ENCODE peak calls at places on chromosomes 2 and 18, in five cellular contexts. L is cardiac muscle cell, W is heart right ventricle, A is A549, D is suprapubic skin. B is an unnamed sample. For H3K4me1, the result is how much of the 10 kb centered on the place peaks cover.

GRCh38 chr2:186126181-186126580 is 359.9 kb upstream of the ZC3H15 start:
- DNase-seq in W (no peak), D (no peak), L (no peak), A (no peak), B (no peak)

GRCh38 chr2:60552096-60552850 is 1.2 kb downstream of the BCL11A start:
- DNase-seq in W (no peak), A (no peak), D (no peak), L (peak), B (peak)

GRCh38 chr2:134352844-134353243 is 99.0 kb downstream of the MGAT5 start:
- DNase-seq in D (no peak), A (no peak), W (no peak), L (no peak), B (no peak)

GRCh38 chr2:47339745-47340541 is 63.0 kb upstream of the MSH2 start:
- DNase-seq in D (no peak), W (no peak), A (no peak), L (peak), B (peak)

GRCh38 chr2:101697124-101697793 is at the start of gene MAP4K4:
- DNase-seq in W (peak), A (peak), D (peak), L (peak), B (peak)

GRCh38 chr2:202322435-202322834 is 53.7 kb upstream of the BMPR2 start:
- DNase-seq in D (no peak), A (no peak), L (no peak), W (no peak), B (no peak)

GRCh38 chr2:74440005-74440377 is 1.7 kb downstream of the RTKN start:
- DNase-seq in A (no peak), W (peak), D (no peak), L (peak), B (no peak)

GRCh38 chr2:171227066-171227782 is 66.5 kb upstream of the TLK1 start:
- DNase-seq in A (no peak), D (no peak), L (no peak), W (no peak), B (peak)

GRCh38 chr2:71681626-71682025 is 228.3 kb downstream of the DYSF start:
- DNase-seq in L (no peak), D (no peak), A (no peak), W (no peak), B (no peak)

GRCh38 chr2:96325038-96325883 is at the start of gene ITPRIPL1:
- DNase-seq in L (no peak), A (no peak), W (no peak), D (peak), B (no peak)

GRCh38 chr18:64330161-64330560 is 181.3 kb upstream of the LINC00305 start:
- DNase-seq in L (peak), D (no peak), A (no peak), W (no peak), B (no peak)

GRCh38 chr18:27824275-27824674 is 352.7 kb downstream of the CDH2 start:
- DNase-seq in D (no peak), L (no peak), W (no peak), A (no peak), B (no peak)

GRCh38 chr2:182950546-182950945 is 84.1 kb upstream of the FRZB start:
- DNase-seq in A (no peak), D (no peak), W (no peak), L (no peak), B (no peak)

GRCh38 chr2:151733781-151734672 is at the start of gene NEB:
- DNase-seq in A (no peak), D (no peak), W (no peak), L (no peak), B (no peak)

GRCh38 chr18:22165049-22165602 is 4.3 kb upstream of the GATA6 start:
- DNase-seq in L (peak), D (no peak), A (no peak), W (no peak), B (no peak)

GRCh38 chr18:77080283-77080682 is 52.3 kb downstream of the MBP start:
- DNase-seq in L (no peak), D (no peak), A (no peak), W (no peak), B (no peak)

DNA sequence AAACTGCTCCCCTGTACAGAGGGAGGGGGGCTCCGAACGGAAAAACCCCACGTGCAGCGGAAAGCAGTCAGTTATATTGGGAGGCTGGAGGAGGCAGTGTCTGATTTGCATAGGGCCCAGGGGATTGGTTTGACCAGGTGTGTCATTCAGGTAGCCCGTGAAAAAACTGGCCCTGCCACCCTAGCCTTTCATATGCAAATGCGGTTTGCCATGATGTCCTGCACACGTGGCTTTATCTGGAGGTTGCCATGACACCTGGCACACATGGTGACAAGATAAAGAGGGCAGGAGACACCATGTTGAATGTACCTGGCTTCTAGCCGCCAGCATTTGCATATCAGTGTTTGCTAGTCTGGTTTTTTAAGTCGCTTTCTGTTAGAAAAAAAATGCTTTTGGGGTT is 20.5 kb downstream of the SLC25A52 start:
- DNase-seq in D (no peak), W (no peak), L (no peak), A (no peak), B (no peak)
- H3K4me1 ChIP-seq in D (under half), W (under half), L (under half), A (under half), B (under half)

GRCh38 chr2:236903978-236904377 is 181.7 kb upstream of the COPS8 start:
- DNase-seq in D (no peak), A (no peak), W (no peak), L (peak), B (no peak)
- TF ChIP-seq CTCF in D (no peak), A (no peak), W (no peak), L (no peak), B (no peak)

GRCh38 chr2:156145469-156145868 is 187.1 kb downstream of the NR4A2 start:
- DNase-seq in W (no peak), D (no peak), L (no peak), A (no peak), B (no peak)
- H3K27ac ChIP-seq in W (no peak), D (no peak), L (no peak), A (no peak), B (no peak)

GRCh38 chr2:219247678-219248642 is 2.7 kb downstream of the STK16 start:
- DNase-seq in D (no peak), W (no peak), A (no peak), L (no peak), B (no peak)
- H3K4me1 ChIP-seq in D (half or more), W (half or more), A (half or more), L (under half), B (under half)

GRCh38 chr2:169667583-169667982 is 26.6 kb downstream of the CFAP210 start:
- DNase-seq in A (no peak), D (no peak), L (no peak), W (no peak), B (no peak)
- TF ChIP-seq CTCF in A (no peak), D (no peak), L (no peak), W (no peak), B (peak)

GRCh38 chr2:138307099-138307498 is 194.5 kb upstream of the SPOPL start:
- DNase-seq in L (no peak), D (no peak), A (no peak), W (no peak), B (no peak)
- H3K27ac ChIP-seq in L (no peak), D (no peak), A (no peak), W (no peak), B (no peak)